ENCODE peak calls at places on chromosomes 2 and 18, in seven cellular contexts. U is body of pancreas, B is nephron progenitor cell, G is G401, A is aorta, Y is cardiac septum, X is anterior cingulate cortex. W is an unnamed sample.

GRCh38 chr18:58144106-58144505 is 100.1 kb downstream of the NEDD4L start:
- DNase-seq in U (no peak), B (no peak), G (no peak), A (no peak), Y (no peak), X (no peak), W (no peak)

GRCh38 chr2:238996331-238997136 is 148.6 kb downstream of the TWIST2 start:
- DNase-seq in U (no peak), B (no peak), G (no peak), A (peak), Y (no peak), X (no peak), W (no peak)

GRCh38 chr2:224871813-224872212 is 155.6 kb upstream of the CCDC195 start:
- DNase-seq in U (no peak), B (no peak), G (no peak), A (no peak), Y (no peak), X (no peak), W (no peak)

GRCh38 chr2:23673830-23674679 is 252.9 kb downstream of the ATAD2B start:
- DNase-seq in U (no peak), B (peak), G (no peak), A (no peak), Y (no peak), X (no peak), W (no peak)

GRCh38 chr2:161796192-161796591 is 172.0 kb downstream of the SLC4A10 start:
- DNase-seq in U (peak), B (no peak), G (peak), A (peak), Y (no peak), X (peak), W (no peak)

GRCh38 chr2:66587216-66587615 is 152.3 kb downstream of the MEIS1 start:
- DNase-seq in U (peak), B (no peak), G (no peak), A (no peak), Y (no peak), X (no peak), W (no peak)

GRCh38 chr2:96163768-96164429 is 18.7 kb upstream of the DUSP2 start:
- DNase-seq in U (no peak), B (peak), G (no peak), A (no peak), Y (peak), X (no peak), W (no peak)

GRCh38 chr2:63665091-63665490 is 76.3 kb downstream of the MDH1 start:
- DNase-seq in U (no peak), B (no peak), G (no peak), A (no peak), Y (no peak), X (no peak), W (no peak)

GRCh38 chr2:177245010-177245422 is 19.5 kb downstream of the NFE2L2 start:
- DNase-seq in U (no peak), B (no peak), G (no peak), A (no peak), Y (no peak), X (no peak), W (no peak)

GRCh38 chr18:58653814-58654509 is 17.3 kb upstream of the MALT1 start:
- DNase-seq in U (no peak), B (no peak), G (no peak), A (no peak), Y (no peak), X (no peak), W (no peak)

GRCh38 chr2:88658890-88659881 is 31.9 kb upstream of the EIF2AK3 start:
- DNase-seq in U (no peak), B (no peak), G (peak), A (no peak), Y (no peak), X (no peak), W (no peak)

GRCh38 chr2:8754056-8754790 is 72.4 kb downstream of the ID2 start:
- DNase-seq in U (no peak), B (no peak), G (peak), A (no peak), Y (no peak), X (peak), W (peak)

GRCh38 chr2:110157153-110157793 is 41.7 kb upstream of the MALL start:
- DNase-seq in U (peak), B (peak), G (peak), A (no peak), Y (no peak), X (peak), W (no peak)

GRCh38 chr2:24491626-24492282 is 700 bp downstream of the NCOA1 start:
- DNase-seq in U (peak), B (peak), G (peak), A (peak), Y (peak), X (peak), W (no peak)

GRCh38 chr2:53670351-53670750 is 97.3 kb upstream of the CHAC2 start:
- DNase-seq in U (no peak), B (no peak), G (no peak), A (no peak), Y (no peak), X (no peak), W (no peak)

GRCh38 chr2:64938607-64939285 is 50.5 kb upstream of the SLC1A4 start:
- DNase-seq in U (no peak), B (no peak), G (no peak), A (no peak), Y (no peak), X (no peak), W (no peak)

GRCh38 chr2:16578081-16578480 is 87.6 kb downstream of the CYRIA start:
- DNase-seq in U (no peak), B (no peak), G (no peak), A (no peak), Y (no peak), X (no peak), W (no peak)

GRCh38 chr2:108215794-108216211 is 24.0 kb upstream of the SULT1C3 start:
- DNase-seq in U (peak), B (no peak), G (peak), A (no peak), Y (no peak), X (no peak), W (peak)

GRCh38 chr2:67631474-67631873 is 234.3 kb downstream of the ETAA1 start:
- DNase-seq in U (no peak), B (no peak), G (no peak), A (no peak), Y (no peak), X (no peak), W (no peak)

GRCh38 chr2:196167666-196168065 is 3.7 kb downstream of the STK17B start:
- DNase-seq in U (no peak), B (no peak), G (no peak), A (no peak), Y (no peak), X (no peak), W (no peak)

GRCh38 chr2:24429711-24430110 is 61.3 kb upstream of the NCOA1 start:
- DNase-seq in U (no peak), B (no peak), G (no peak), A (no peak), Y (no peak), X (no peak), W (no peak)

GRCh38 chr18:67468038-67468437 is 48.5 kb downstream of the DSEL start:
- DNase-seq in U (no peak), B (no peak), G (no peak), A (no peak), Y (no peak), X (no peak), W (no peak)

GRCh38 chr2:133553251-133553650 is 15.0 kb downstream of the NCKAP5 start:
- DNase-seq in U (no peak), B (no peak), G (no peak), A (no peak), Y (no peak), X (no peak), W (no peak)

GRCh38 chr2:49286045-49286444 is 131.7 kb upstream of the FSHR start:
- DNase-seq in U (no peak), B (no peak), G (no peak), A (no peak), Y (no peak), X (no peak), W (no peak)

GRCh38 chr18:32333781-32334180 is 136.9 kb downstream of the GAREM1 start:
- DNase-seq in U (peak), B (no peak), G (peak), A (no peak), Y (no peak), X (no peak), W (no peak)

GRCh38 chr2:221850076-221850475 is 278.0 kb upstream of the EPHA4 start:
- DNase-seq in U (no peak), B (no peak), G (no peak), A (no peak), Y (no peak), X (no peak), W (no peak)

GRCh38 chr2:377414-377813 is 89.5 kb upstream of the ALKAL2 start:
- DNase-seq in U (no peak), B (no peak), G (no peak), A (no peak), Y (no peak), X (no peak), W (no peak)

GRCh38 chr2:179562330-179562885 is 297.8 kb upstream of the SESTD1 start:
- DNase-seq in U (no peak), B (no peak), G (peak), A (no peak), Y (no peak), X (no peak), W (no peak)

GRCh38 chr18:54783100-54783499 is 45.2 kb upstream of the RAB27B start:
- DNase-seq in U (no peak), B (no peak), G (no peak), A (no peak), Y (no peak), X (no peak), W (no peak)

GRCh38 chr2:72222829-72223564 is 75.3 kb upstream of the CYP26B1 start:
- DNase-seq in U (no peak), B (no peak), G (no peak), A (no peak), Y (no peak), X (no peak), W (no peak)

GRCh38 chr2:230950833-230951339 is 25.8 kb upstream of the GPR55 start:
- DNase-seq in U (no peak), B (no peak), G (no peak), A (no peak), Y (no peak), X (no peak), W (no peak)

GRCh38 chr2:80719607-80720006 is 415.1 kb upstream of the LRRTM1 start:
- DNase-seq in U (no peak), B (no peak), G (no peak), A (no peak), Y (no peak), X (no peak), W (no peak)

GRCh38 chr2:230893881-230894781 is 29.4 kb downstream of the ITM2C start:
- DNase-seq in U (peak), B (no peak), G (peak), A (no peak), Y (peak), X (peak), W (no peak)

GRCh38 chr2:145751634-145752033 is 1231.7 kb upstream of the ZEB2 start:
- DNase-seq in U (no peak), B (no peak), G (no peak), A (peak), Y (no peak), X (no peak), W (no peak)

GRCh38 chr2:75637568-75637967 is 9.0 kb upstream of the MRPL19 start:
- DNase-seq in U (no peak), B (no peak), G (no peak), A (no peak), Y (no peak), X (no peak), W (no peak)

GRCh38 chr2:217900010-217900779 is 102.6 kb downstream of the TNS1 start:
- DNase-seq in U (no peak), B (no peak), G (no peak), A (no peak), Y (no peak), X (no peak), W (no peak)

W was measured in hypothalamus.